ENCODE peak calls at places on chromosome 1, in six cellular contexts. One of them, this sample, is unnamed.

GRCh38 chr1:116111196-116112021 is at the start of gene MAB21L3:
- DNase-seq in pancreas: no peak
- DNase-seq in mammary epithelial cell: no peak
- DNase-seq in brain microvascular endothelial cell: no peak
- DNase-seq in breast epithelium: no peak
- DNase-seq in AG04450: no peak
- DNase-seq in this sample: no peak

GRCh38 chr1:78743626-78744025 is 94.0 kb downstream of the IFI44 start:
- DNase-seq in pancreas: no peak
- DNase-seq in mammary epithelial cell: peak
- DNase-seq in brain microvascular endothelial cell: peak
- DNase-seq in breast epithelium: no peak
- DNase-seq in AG04450: no peak
- DNase-seq in this sample: no peak

GRCh38 chr1:25232866-25233784 is 823 bp upstream of the SYF2 start:
- DNase-seq in pancreas: peak
- DNase-seq in mammary epithelial cell: peak
- DNase-seq in brain microvascular endothelial cell: peak
- DNase-seq in breast epithelium: peak
- DNase-seq in AG04450: peak
- DNase-seq in this sample: no peak

GRCh38 chr1:54837002-54837853 is 36.1 kb upstream of the TTC22 start:
- DNase-seq in pancreas: no peak
- DNase-seq in mammary epithelial cell: no peak
- DNase-seq in brain microvascular endothelial cell: no peak
- DNase-seq in breast epithelium: peak
- DNase-seq in AG04450: no peak
- DNase-seq in this sample: no peak

GRCh38 chr1:165910764-165911421 is 83.5 kb downstream of the UCK2 start:
- DNase-seq in pancreas: no peak
- DNase-seq in mammary epithelial cell: no peak
- DNase-seq in brain microvascular endothelial cell: no peak
- DNase-seq in breast epithelium: peak
- DNase-seq in AG04450: no peak
- DNase-seq in this sample: no peak

GRCh38 chr1:211752317-211752716 is 76.9 kb upstream of the NEK2 start:
- DNase-seq in pancreas: no peak
- DNase-seq in mammary epithelial cell: no peak
- DNase-seq in brain microvascular endothelial cell: no peak
- DNase-seq in breast epithelium: no peak
- DNase-seq in AG04450: no peak
- DNase-seq in this sample: no peak

GRCh38 chr1:166910396-166910994 is 34.4 kb upstream of the TADA1 start:
- DNase-seq in pancreas: peak
- DNase-seq in mammary epithelial cell: peak
- DNase-seq in brain microvascular endothelial cell: peak
- DNase-seq in breast epithelium: no peak
- DNase-seq in AG04450: peak
- DNase-seq in this sample: peak

GRCh38 chr1:206979379-206980043 is 9.3 kb upstream of the FCAMR start:
- DNase-seq in pancreas: no peak
- DNase-seq in mammary epithelial cell: peak
- DNase-seq in brain microvascular endothelial cell: peak
- DNase-seq in breast epithelium: no peak
- DNase-seq in AG04450: no peak
- DNase-seq in this sample: no peak

GRCh38 chr1:27343639-27344025 is 1.8 kb downstream of the SYTL1 start:
- DNase-seq in pancreas: no peak
- DNase-seq in mammary epithelial cell: no peak
- DNase-seq in brain microvascular endothelial cell: no peak
- DNase-seq in breast epithelium: peak
- DNase-seq in AG04450: no peak
- DNase-seq in this sample: no peak
- H3K27ac ChIP-seq in pancreas: no peak
- H3K27ac ChIP-seq in mammary epithelial cell: peak
- H3K27ac ChIP-seq in brain microvascular endothelial cell: no peak
- H3K27ac ChIP-seq in breast epithelium: peak
- H3K27ac ChIP-seq in AG04450: no peak
- H3K27ac ChIP-seq in this sample: no peak

GRCh38 chr1:224727851-224728250 is 111.7 kb downstream of the CNIH3 start:
- DNase-seq in pancreas: no peak
- DNase-seq in mammary epithelial cell: peak
- DNase-seq in brain microvascular endothelial cell: no peak
- DNase-seq in breast epithelium: no peak
- DNase-seq in AG04450: no peak
- DNase-seq in this sample: no peak
- H3K27ac ChIP-seq in pancreas: no peak
- H3K27ac ChIP-seq in mammary epithelial cell: no peak
- H3K27ac ChIP-seq in brain microvascular endothelial cell: no peak
- H3K27ac ChIP-seq in breast epithelium: peak
- H3K27ac ChIP-seq in AG04450: no peak
- H3K27ac ChIP-seq in this sample: no peak

GRCh38 chr1:92805216-92805615 is 20.3 kb upstream of the EVI5 start:
- DNase-seq in pancreas: no peak
- DNase-seq in mammary epithelial cell: no peak
- DNase-seq in brain microvascular endothelial cell: peak
- DNase-seq in breast epithelium: no peak
- DNase-seq in AG04450: no peak
- DNase-seq in this sample: no peak

GRCh38 chr1:92808353-92808752 is 23.4 kb upstream of the EVI5 start:
- DNase-seq in pancreas: no peak
- DNase-seq in mammary epithelial cell: peak
- DNase-seq in brain microvascular endothelial cell: no peak
- DNase-seq in breast epithelium: no peak
- DNase-seq in AG04450: no peak
- DNase-seq in this sample: no peak

GRCh38 chr1:92803140-92803887 is 18.4 kb upstream of the EVI5 start:
- DNase-seq in pancreas: no peak
- DNase-seq in mammary epithelial cell: no peak
- DNase-seq in brain microvascular endothelial cell: no peak
- DNase-seq in breast epithelium: no peak
- DNase-seq in AG04450: no peak
- DNase-seq in this sample: no peak

GRCh38 chr1:92804721-92805169 is 19.8 kb upstream of the EVI5 start:
- DNase-seq in pancreas: peak
- DNase-seq in mammary epithelial cell: peak
- DNase-seq in brain microvascular endothelial cell: peak
- DNase-seq in breast epithelium: no peak
- DNase-seq in AG04450: peak
- DNase-seq in this sample: peak
- H3K27ac ChIP-seq in pancreas: peak
- H3K27ac ChIP-seq in mammary epithelial cell: peak
- H3K27ac ChIP-seq in brain microvascular endothelial cell: peak
- H3K27ac ChIP-seq in breast epithelium: no peak
- H3K27ac ChIP-seq in AG04450: peak
- H3K27ac ChIP-seq in this sample: peak

GRCh38 chr1:222279591-222279990 is 268.3 kb downstream of the HHIPL2 start:
- DNase-seq in pancreas: no peak
- DNase-seq in mammary epithelial cell: no peak
- DNase-seq in brain microvascular endothelial cell: no peak
- DNase-seq in breast epithelium: no peak
- DNase-seq in AG04450: no peak
- DNase-seq in this sample: no peak
- H3K27ac ChIP-seq in pancreas: no peak
- H3K27ac ChIP-seq in mammary epithelial cell: no peak
- H3K27ac ChIP-seq in brain microvascular endothelial cell: no peak
- H3K27ac ChIP-seq in breast epithelium: no peak
- H3K27ac ChIP-seq in AG04450: no peak
- H3K27ac ChIP-seq in this sample: no peak

GRCh38 chr1:110635434-110635833 is 29.3 kb upstream of the KCNA2 start:
- DNase-seq in pancreas: no peak
- DNase-seq in mammary epithelial cell: no peak
- DNase-seq in brain microvascular endothelial cell: no peak
- DNase-seq in breast epithelium: no peak
- DNase-seq in AG04450: no peak
- DNase-seq in this sample: no peak

GRCh38 chr1:110633646-110634030 is 27.5 kb upstream of the KCNA2 start:
- DNase-seq in pancreas: no peak
- DNase-seq in mammary epithelial cell: no peak
- DNase-seq in brain microvascular endothelial cell: no peak
- DNase-seq in breast epithelium: no peak
- DNase-seq in AG04450: no peak
- DNase-seq in this sample: no peak

GRCh38 chr1:110631836-110632620 is 25.9 kb upstream of the KCNA2 start:
- DNase-seq in pancreas: no peak
- DNase-seq in mammary epithelial cell: no peak
- DNase-seq in brain microvascular endothelial cell: no peak
- DNase-seq in breast epithelium: no peak
- DNase-seq in AG04450: no peak
- DNase-seq in this sample: no peak

GRCh38 chr1:110634455-110635281 is 28.5 kb upstream of the KCNA2 start:
- DNase-seq in pancreas: peak
- DNase-seq in mammary epithelial cell: peak
- DNase-seq in brain microvascular endothelial cell: no peak
- DNase-seq in breast epithelium: peak
- DNase-seq in AG04450: peak
- DNase-seq in this sample: no peak

DNA sequence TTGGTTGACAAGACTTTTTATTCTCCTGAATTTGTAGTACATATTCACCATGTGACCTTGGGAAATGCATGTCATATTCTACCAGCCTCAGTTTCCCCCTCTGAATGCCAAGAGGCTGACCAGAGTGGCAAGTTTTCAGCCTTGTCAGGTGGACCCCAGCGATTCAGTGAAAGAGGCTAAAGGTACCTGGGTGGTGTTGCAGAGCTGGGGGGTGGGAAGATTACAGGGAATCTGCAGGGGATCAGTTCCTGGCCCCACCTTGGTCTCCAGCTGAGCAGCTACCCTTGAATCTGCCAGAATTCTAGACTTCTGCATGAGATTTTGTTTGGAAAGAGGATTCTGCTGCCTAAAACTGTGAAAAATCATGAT is 27.9 kb upstream of the KCNA2 start:
- DNase-seq in pancreas: no peak
- DNase-seq in mammary epithelial cell: no peak
- DNase-seq in brain microvascular endothelial cell: no peak
- DNase-seq in breast epithelium: no peak
- DNase-seq in AG04450: no peak
- DNase-seq in this sample: no peak
- H3K27ac ChIP-seq in pancreas: peak
- H3K27ac ChIP-seq in mammary epithelial cell: no peak
- H3K27ac ChIP-seq in brain microvascular endothelial cell: no peak
- H3K27ac ChIP-seq in breast epithelium: peak
- H3K27ac ChIP-seq in AG04450: no peak
- H3K27ac ChIP-seq in this sample: no peak

This sample was measured in SK-N-MC.